ENCODE peak calls at places on chromosomes 5 and 9, in nine cellular contexts. I is GM06990, N is AG09309, Q is IMR-90, Z is left ventricle myocardium inferior, X is gastrocnemius medialis, M is vagina, F is neuronal stem cell, H is adipocyte. O is an unnamed sample.

GRCh38 chr5:1464511-1464910 is 19.3 kb upstream of the SLC6A3 start:
- DNase-seq in I (no peak), N (no peak), Q (no peak), Z (no peak), X (no peak), M (no peak), F (no peak), H (no peak), O (no peak)

GRCh38 chr9:30932226-30932625 is 1452.2 kb upstream of the ACO1 start:
- DNase-seq in I (no peak), N (no peak), Q (no peak), Z (no peak), X (no peak), M (no peak), F (no peak), H (peak; percentile 0), O (no peak)

GRCh38 chr5:53882637-53883036 is 322.2 kb downstream of the NDUFS4 start:
- DNase-seq in I (no peak), N (no peak), Q (peak; percentile 67), Z (no peak), X (no peak), M (no peak), F (no peak), H (peak; percentile 38), O (no peak)

GRCh38 chr9:13139641-13140171 is 139.8 kb downstream of the MPDZ start:
- DNase-seq in I (no peak), N (peak; percentile 63), Q (peak; percentile 91), Z (no peak), X (no peak), M (no peak), F (peak; percentile 26), H (peak; percentile 89), O (no peak)

GRCh38 chr5:135008981-135009735 is 24.9 kb downstream of the PITX1 start:
- DNase-seq in I (no peak), N (no peak), Q (no peak), Z (no peak), X (no peak), M (no peak), F (no peak), H (no peak), O (no peak)

GRCh38 chr9:85200726-85201402 is 531.3 kb downstream of the NTRK2 start:
- DNase-seq in I (no peak), N (peak; percentile 29), Q (no peak), Z (no peak), X (no peak), M (no peak), F (no peak), H (no peak), O (no peak)

GRCh38 chr9:71644819-71645362 is 123.4 kb downstream of the CEMIP2 start:
- DNase-seq in I (no peak), N (no peak), Q (no peak), Z (no peak), X (no peak), M (no peak), F (no peak), H (no peak), O (no peak)

GRCh38 chr5:43396762-43397304 is 15.4 kb downstream of the CCL28 start:
- DNase-seq in I (peak; percentile 78), N (no peak), Q (no peak), Z (peak; percentile 30), X (no peak), M (no peak), F (no peak), H (no peak), O (no peak)

GRCh38 chr9:34742710-34743109 is 32.8 kb upstream of the CCL21 start:
- DNase-seq in I (no peak), N (no peak), Q (no peak), Z (no peak), X (no peak), M (no peak), F (no peak), H (no peak), O (no peak)

GRCh38 chr9:109250311-109250741 is 70.5 kb downstream of the EPB41L4B start:
- DNase-seq in I (no peak), N (no peak), Q (no peak), Z (no peak), X (no peak), M (peak; percentile 47), F (no peak), H (no peak), O (no peak)

GRCh38 chr5:139689631-139690384 is 41.7 kb downstream of the CXXC5 start:
- DNase-seq in I (no peak), N (no peak), Q (no peak), Z (no peak), X (no peak), M (no peak), F (no peak), H (peak; percentile 73), O (no peak)

GRCh38 chr5:113617191-113617796 is 103.8 kb downstream of the YTHDC2 start:
- DNase-seq in I (no peak), N (no peak), Q (no peak), Z (no peak), X (no peak), M (no peak), F (no peak), H (no peak), O (no peak)

GRCh38 chr9:133067813-133068212 is 6.0 kb downstream of the CEL start:
- DNase-seq in I (no peak), N (no peak), Q (no peak), Z (no peak), X (no peak), M (no peak), F (no peak), H (no peak), O (no peak)

GRCh38 chr5:123204224-123204623 is 115.2 kb downstream of the PRDM6 start:
- DNase-seq in I (no peak), N (no peak), Q (peak; percentile 35), Z (no peak), X (no peak), M (no peak), F (no peak), H (no peak), O (no peak)

GRCh38 chr9:100082786-100083185 is 16.0 kb downstream of the ERP44 start:
- DNase-seq in I (no peak), N (no peak), Q (peak; percentile 70), Z (no peak), X (no peak), M (no peak), F (no peak), H (peak; percentile 61), O (no peak)

DNA sequence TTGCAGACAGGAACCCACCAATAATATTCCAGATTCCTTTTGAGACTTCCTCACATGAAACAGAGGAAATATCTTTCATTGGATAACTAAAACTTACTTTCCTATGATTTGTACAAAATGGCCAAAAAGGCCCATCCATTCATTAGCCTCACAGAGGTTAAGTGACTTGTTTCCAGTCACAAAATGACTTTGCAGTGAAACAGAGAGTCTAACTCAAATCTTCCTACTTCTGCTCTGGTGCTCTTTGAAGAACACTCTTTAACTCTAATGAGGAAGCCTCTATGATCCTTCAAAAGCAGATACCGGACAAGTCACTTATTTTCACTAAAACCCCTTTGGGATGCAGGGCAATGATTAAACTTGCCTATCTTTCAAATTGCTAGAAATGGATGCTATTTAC is 16.4 kb upstream of the MEF2C start:
- DNase-seq in I (no peak), N (no peak), Q (no peak), Z (no peak), X (no peak), M (no peak), F (no peak), H (no peak), O (no peak)
- H3K4me3 ChIP-seq in I (no peak overlapping the region), N (no peak overlapping the region), Q (no peak overlapping the region), Z (no peak overlapping the region), X (peak overlapping the region; percentile 5), M (no peak overlapping the region), F (no peak overlapping the region), H (no peak overlapping the region), O (no peak overlapping the region)

DNA sequence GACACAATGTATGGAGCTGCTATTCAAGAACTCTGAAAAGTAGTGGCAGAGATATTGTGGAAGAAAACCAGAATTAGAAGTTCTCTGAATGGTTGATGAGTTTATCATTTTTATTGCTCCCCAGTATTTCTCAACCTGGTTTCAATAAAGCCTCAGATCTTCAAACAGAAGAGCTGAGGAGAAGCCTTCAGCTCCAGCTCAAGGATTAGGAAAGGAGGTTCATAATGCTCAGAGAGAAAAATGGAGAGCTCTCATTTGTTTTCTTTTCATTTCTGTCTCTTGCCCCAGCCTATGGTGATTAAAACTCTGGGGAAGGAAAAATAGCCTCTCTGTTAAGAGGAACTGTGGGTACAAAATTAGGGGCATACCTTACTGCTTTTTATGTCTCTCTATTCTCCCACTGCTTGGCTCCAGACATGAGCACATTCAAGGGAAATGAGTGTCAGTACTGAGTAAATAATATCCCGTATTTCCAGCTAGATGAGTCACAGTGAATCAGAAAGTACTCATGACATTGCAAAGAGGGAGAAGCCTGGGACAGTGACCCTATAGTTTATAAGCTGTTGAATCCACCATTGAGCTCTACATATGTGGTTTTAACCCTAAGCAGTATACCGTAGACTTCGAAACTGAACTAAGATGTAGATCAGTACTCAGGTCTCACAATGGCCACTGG is 138.1 kb downstream of the EMB start:
- DNase-seq in I (no peak), N (no peak), Q (peak; percentile 47), Z (no peak), X (no peak), M (no peak), F (no peak), H (no peak), O (no peak)
- H3K4me3 ChIP-seq in I (no peak overlapping the region), N (no peak overlapping the region), Q (no peak overlapping the region), Z (no peak overlapping the region), X (no peak overlapping the region), M (no peak overlapping the region), F (no peak overlapping the region), H (no peak overlapping the region), O (no peak overlapping the region)

DNA sequence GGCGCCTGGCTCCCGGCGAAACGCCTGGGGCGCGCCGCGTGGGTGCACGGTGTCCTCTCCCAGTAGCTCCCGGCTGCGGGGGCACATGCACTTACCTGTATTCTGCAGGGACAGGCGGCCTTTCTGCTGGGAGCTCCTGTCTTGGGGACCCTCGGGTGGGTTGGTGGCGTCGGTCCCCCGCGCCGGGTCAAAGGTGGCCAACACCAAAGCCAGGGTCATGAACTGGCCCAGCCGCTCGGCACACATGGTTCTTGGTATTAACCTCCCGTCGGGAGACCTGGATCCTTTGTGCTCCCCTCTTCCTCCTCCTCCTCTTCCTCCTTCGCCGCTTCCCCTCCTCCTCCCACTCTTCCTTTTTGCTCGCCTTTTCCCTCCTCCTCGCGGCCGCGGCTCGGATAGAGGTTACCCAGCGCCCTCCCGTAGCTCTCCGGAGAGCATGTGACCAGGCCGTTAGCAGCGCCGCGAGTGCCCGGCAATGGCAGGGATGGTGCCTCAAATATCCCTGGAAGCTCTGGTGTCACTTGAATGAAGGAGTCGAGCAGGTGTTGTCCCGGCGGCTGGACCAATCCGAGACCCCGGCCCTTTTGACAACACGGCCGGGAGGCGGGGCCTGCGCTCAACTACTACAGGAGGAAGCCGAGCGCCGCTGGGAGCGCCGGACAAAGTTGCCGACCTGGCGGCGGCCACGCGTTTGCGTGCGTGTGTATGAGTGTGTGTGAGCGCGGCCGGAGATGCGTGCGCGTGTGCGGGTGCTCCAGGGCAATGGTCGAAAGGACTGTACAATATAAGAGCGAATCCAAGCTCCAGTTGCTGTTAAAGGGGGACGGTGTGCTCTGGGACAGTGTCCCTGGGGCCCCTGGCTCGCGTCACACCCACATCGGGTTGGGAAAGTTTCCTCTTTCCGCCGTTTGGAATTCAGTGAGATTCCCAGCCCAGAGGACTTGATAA is at the start of gene STC2:
- DNase-seq in I (peak; percentile 69), N (peak; percentile 86), Q (peak; percentile 94), Z (peak; percentile 83), X (peak; percentile 90), M (no peak), F (peak; percentile 85), H (peak; percentile 96), O (peak; percentile 54)
- H3K4me3 ChIP-seq in I (peak within 1 kb of the TSS; percentile 62), N (peak within 1 kb of the TSS; percentile 91), Q (peak within 1 kb of the TSS; percentile 89), Z (peak within 1 kb of the TSS; percentile 66), X (peak within 1 kb of the TSS; percentile 64), M (peak within 1 kb of the TSS; percentile 37), F (peak within 1 kb of the TSS; percentile 89), H (peak within 1 kb of the TSS; percentile 84), O (peak within 1 kb of the TSS; percentile 58)

GRCh38 chr9:91425270-91425669 is 1.6 kb upstream of the NFIL3 start:
- DNase-seq in I (no peak), N (no peak), Q (no peak), Z (no peak), X (no peak), M (no peak), F (no peak), H (no peak), O (no peak)
- H3K4me3 ChIP-seq in I (no peak overlapping the region), N (peak overlapping the region; percentile 79), Q (no peak overlapping the region), Z (peak overlapping the region; percentile 93), X (peak overlapping the region; percentile 89), M (peak overlapping the region; percentile 84), F (no peak overlapping the region), H (peak overlapping the region; percentile 90), O (peak overlapping the region; percentile 69)